ENCODE peak calls at places on chromosomes 1 and 21, in ten cellular contexts. S is activated naive CD4-positive, alpha-beta T cell; X is uterus; I is Caki2; J is HS-27A; U is NCI-H1694 treated with DMSO at 0.1 percent for 48 hours; K is activated T-cell treated with anti-CD3 and anti-CD28 coated beads for 24 hours; O is spleen; D is epithelial cell of prostate; P is Peyer's patch. V is an unnamed sample.
A peak's percentile ranks its signal among the peaks of the same experiment; 100 is the strongest.

GRCh38 chr1:179590671-179591070 is 961 bp upstream of the TDRD5 start:
- DNase-seq in S (no peak), X (no peak), I (no peak), J (no peak), U (no peak), K (no peak), O (no peak), D (no peak), P (no peak), V (no peak)

GRCh38 chr1:18305182-18305795 is 175.4 kb upstream of the KLHDC7A start:
- DNase-seq in S (no peak), X (no peak), I (no peak), J (no peak), U (no peak), K (no peak), O (no peak), D (no peak), P (no peak), V (no peak)

GRCh38 chr21:34302496-34302895 is 61.3 kb upstream of the KCNE2 start:
- DNase-seq in S (no peak), X (no peak), I (no peak), J (no peak), U (no peak), K (no peak), O (no peak), D (no peak), P (no peak), V (no peak)

GRCh38 chr21:45366931-45367401 is 38.0 kb upstream of the COL18A1 start:
- DNase-seq in S (no peak), X (peak; percentile 91), I (peak; percentile 98), J (peak; percentile 89), U (no peak), K (no peak), O (no peak), D (no peak), P (peak; percentile 60), V (peak; percentile 55)

GRCh38 chr21:26845066-26845749 is at the start of gene ADAMTS1:
- DNase-seq in S (no peak), X (peak; percentile 98), I (peak; percentile 94), J (peak; percentile 92), U (peak; percentile 54), K (no peak), O (peak; percentile 85), D (no peak), P (peak; percentile 77), V (peak; percentile 76)

GRCh38 chr1:56073614-56074356 is 505.6 kb downstream of the PLPP3 start:
- DNase-seq in S (no peak), X (peak; percentile 56), I (no peak), J (no peak), U (peak; percentile 57), K (no peak), O (no peak), D (no peak), P (no peak), V (peak; percentile 50)

GRCh38 chr1:202625416-202626360 is 84.6 kb downstream of the SYT2 start:
- DNase-seq in S (no peak), X (peak; percentile 75), I (peak; percentile 38), J (no peak), U (peak; percentile 44), K (peak; percentile 23), O (peak; percentile 92), D (no peak), P (peak; percentile 77), V (peak; percentile 77)

GRCh38 chr1:173433927-173434326 is 43.2 kb upstream of the PRDX6 start:
- DNase-seq in S (no peak), X (no peak), I (no peak), J (no peak), U (no peak), K (no peak), O (no peak), D (no peak), P (no peak), V (no peak)

GRCh38 chr1:154220071-154220969 is at the start of gene UBAP2L:
- DNase-seq in S (peak; percentile 94), X (peak; percentile 99), I (peak; percentile 99), J (peak; percentile 92), U (peak; percentile 100), K (peak; percentile 98), O (peak; percentile 100), D (peak; percentile 97), P (peak; percentile 99), V (peak; percentile 99)

GRCh38 chr1:26530898-26531598 is 1.5 kb downstream of the RPS6KA1 start:
- DNase-seq in S (no peak), X (no peak), I (peak; percentile 87), J (no peak), U (peak; percentile 6), K (no peak), O (peak; percentile 83), D (peak; percentile 55), P (peak; percentile 93), V (peak; percentile 94)

GRCh38 chr1:905811-906531 is 17.8 kb upstream of the SAMD11 start:
- DNase-seq in S (no peak), X (no peak), I (no peak), J (no peak), U (no peak), K (no peak), O (peak; percentile 74), D (no peak), P (peak; percentile 48), V (peak; percentile 9)

GRCh38 chr1:203680765-203681164 is 54.1 kb downstream of the ATP2B4 start:
- DNase-seq in S (no peak), X (no peak), I (no peak), J (no peak), U (no peak), K (no peak), O (no peak), D (no peak), P (no peak), V (no peak)

GRCh38 chr1:189962171-189962570 is 515.5 kb downstream of the BRINP3 start:
- DNase-seq in S (no peak), X (no peak), I (peak; percentile 55), J (peak; percentile 11), U (no peak), K (no peak), O (no peak), D (no peak), P (no peak), V (no peak)

GRCh38 chr1:174243451-174244000 is 84.2 kb downstream of the RABGAP1L start:
- DNase-seq in S (no peak), X (no peak), I (no peak), J (no peak), U (no peak), K (no peak), O (no peak), D (no peak), P (no peak), V (no peak)

GRCh38 chr1:224542783-224543440 is 73.2 kb upstream of the CNIH3 start:
- DNase-seq in S (no peak), X (no peak), I (peak; percentile 89), J (peak; percentile 93), U (no peak), K (peak; percentile 15), O (no peak), D (peak; percentile 76), P (no peak), V (no peak)

GRCh38 chr1:23098463-23099170 is 70.0 kb downstream of the LUZP1 start:
- DNase-seq in S (peak; percentile 5), X (peak; percentile 58), I (peak; percentile 47), J (peak; percentile 66), U (peak; percentile 54), K (peak; percentile 55), O (no peak), D (no peak), P (no peak), V (peak; percentile 65)

GRCh38 chr1:226677121-226678020 is 61.7 kb downstream of the ITPKB start:
- DNase-seq in S (no peak), X (peak; percentile 86), I (no peak), J (no peak), U (peak; percentile 75), K (no peak), O (peak; percentile 92), D (no peak), P (no peak), V (peak; percentile 79)

GRCh38 chr1:232303221-232303620 is 326.7 kb downstream of the SIPA1L2 start:
- DNase-seq in S (no peak), X (no peak), I (no peak), J (no peak), U (no peak), K (no peak), O (no peak), D (no peak), P (no peak), V (no peak)

GRCh38 chr1:181356505-181357340 is 126.6 kb upstream of the CACNA1E start:
- DNase-seq in S (no peak), X (no peak), I (no peak), J (no peak), U (no peak), K (no peak), O (no peak), D (no peak), P (no peak), V (no peak)

GRCh38 chr1:184028854-184029623 is 8.5 kb downstream of the COLGALT2 start:
- DNase-seq in S (no peak), X (no peak), I (no peak), J (no peak), U (no peak), K (no peak), O (no peak), D (no peak), P (no peak), V (no peak)

GRCh38 chr21:44057960-44058651 is 46.0 kb downstream of the TRAPPC10 start:
- DNase-seq in S (no peak), X (no peak), I (no peak), J (no peak), U (no peak), K (peak; percentile 18), O (no peak), D (no peak), P (no peak), V (no peak)

GRCh38 chr1:6538958-6539357 is 15.4 kb downstream of the NOL9 start:
- DNase-seq in S (no peak), X (no peak), I (no peak), J (no peak), U (no peak), K (no peak), O (no peak), D (no peak), P (no peak), V (no peak)

GRCh38 chr1:184533049-184533448 is 146.2 kb downstream of the C1orf21 start:
- DNase-seq in S (no peak), X (no peak), I (no peak), J (no peak), U (no peak), K (no peak), O (no peak), D (no peak), P (no peak), V (no peak)

GRCh38 chr1:223423641-223424233 is 30.5 kb downstream of the CCDC185 start:
- DNase-seq in S (no peak), X (no peak), I (no peak), J (no peak), U (no peak), K (no peak), O (no peak), D (no peak), P (no peak), V (no peak)

GRCh38 chr1:177656598-177656997 is 313.3 kb downstream of the SEC16B start:
- DNase-seq in S (no peak), X (no peak), I (no peak), J (no peak), U (no peak), K (no peak), O (no peak), D (no peak), P (no peak), V (no peak)

GRCh38 chr1:34742667-34743270 is 12.1 kb upstream of the GJB5 start:
- DNase-seq in S (peak; percentile 46), X (peak; percentile 69), I (peak; percentile 56), J (peak; percentile 35), U (peak; percentile 19), K (peak; percentile 73), O (peak; percentile 92), D (no peak), P (peak; percentile 91), V (peak; percentile 89)

GRCh38 chr1:115492880-115493279 is 148.9 kb upstream of the VANGL1 start:
- DNase-seq in S (no peak), X (no peak), I (no peak), J (peak; percentile 50), U (no peak), K (no peak), O (no peak), D (no peak), P (no peak), V (no peak)

GRCh38 chr1:157993179-157994080 is at the start of gene KIRREL1:
- DNase-seq in S (no peak), X (peak; percentile 79), I (peak; percentile 83), J (no peak), U (peak; percentile 26), K (no peak), O (peak; percentile 70), D (no peak), P (peak; percentile 63), V (peak; percentile 50)